ENCODE peak calls at places on chromosomes 16 and 17, in eight cellular contexts. One of them, this sample, is unnamed.

GRCh38 chr17:733743-734142 is 1.3 kb downstream of the TLCD3A start:
- DNase-seq in pancreas: no peak
- DNase-seq in Caco-2: no peak
- DNase-seq in IMR-90: no peak
- DNase-seq in A549: no peak
- DNase-seq in RWPE1: no peak
- DNase-seq in activated naive CD8-positive, alpha-beta T cell treated with anti-CD3 and anti-CD28 coated beads, Interleukin-2, amount 50 U/mL, for 16 hours: no peak
- DNase-seq in breast epithelium: no peak
- DNase-seq in this sample: no peak

GRCh38 chr17:63476857-63477470 is at the start of gene ACE:
- DNase-seq in pancreas: no peak
- DNase-seq in Caco-2: peak; percentile 71
- DNase-seq in IMR-90: peak; percentile 15
- DNase-seq in A549: peak; percentile 58
- DNase-seq in RWPE1: no peak
- DNase-seq in activated naive CD8-positive, alpha-beta T cell treated with anti-CD3 and anti-CD28 coated beads, Interleukin-2, amount 50 U/mL, for 16 hours: no peak
- DNase-seq in breast epithelium: no peak
- DNase-seq in this sample: peak; percentile 20

GRCh38 chr16:12651765-12652531 is 151.7 kb downstream of the CPPED1 start:
- DNase-seq in pancreas: no peak
- DNase-seq in Caco-2: no peak
- DNase-seq in IMR-90: no peak
- DNase-seq in A549: no peak
- DNase-seq in RWPE1: no peak
- DNase-seq in activated naive CD8-positive, alpha-beta T cell treated with anti-CD3 and anti-CD28 coated beads, Interleukin-2, amount 50 U/mL, for 16 hours: no peak
- DNase-seq in breast epithelium: no peak
- DNase-seq in this sample: no peak

GRCh38 chr17:61002316-61002736 is 324.7 kb downstream of the BCAS3 start:
- DNase-seq in pancreas: no peak
- DNase-seq in Caco-2: peak; percentile 22
- DNase-seq in IMR-90: peak; percentile 79
- DNase-seq in A549: peak; percentile 7
- DNase-seq in RWPE1: peak; percentile 12
- DNase-seq in activated naive CD8-positive, alpha-beta T cell treated with anti-CD3 and anti-CD28 coated beads, Interleukin-2, amount 50 U/mL, for 16 hours: no peak
- DNase-seq in breast epithelium: no peak
- DNase-seq in this sample: no peak

GRCh38 chr16:69166221-69166833 is 20.6 kb upstream of the SNTB2 start:
- DNase-seq in pancreas: no peak
- DNase-seq in Caco-2: no peak
- DNase-seq in IMR-90: peak; percentile 82
- DNase-seq in A549: no peak
- DNase-seq in RWPE1: no peak
- DNase-seq in activated naive CD8-positive, alpha-beta T cell treated with anti-CD3 and anti-CD28 coated beads, Interleukin-2, amount 50 U/mL, for 16 hours: peak; percentile 56
- DNase-seq in breast epithelium: no peak
- DNase-seq in this sample: no peak

GRCh38 chr17:32498362-32498761 is 11.6 kb downstream of the CDK5R1 start:
- DNase-seq in pancreas: no peak
- DNase-seq in Caco-2: no peak
- DNase-seq in IMR-90: no peak
- DNase-seq in A549: no peak
- DNase-seq in RWPE1: no peak
- DNase-seq in activated naive CD8-positive, alpha-beta T cell treated with anti-CD3 and anti-CD28 coated beads, Interleukin-2, amount 50 U/mL, for 16 hours: no peak
- DNase-seq in breast epithelium: no peak
- DNase-seq in this sample: no peak

GRCh38 chr16:67857547-67858233 is 10.2 kb upstream of the CENPT start:
- DNase-seq in pancreas: peak; percentile 76
- DNase-seq in Caco-2: peak; percentile 91
- DNase-seq in IMR-90: peak; percentile 92
- DNase-seq in A549: peak; percentile 96
- DNase-seq in RWPE1: peak; percentile 97
- DNase-seq in activated naive CD8-positive, alpha-beta T cell treated with anti-CD3 and anti-CD28 coated beads, Interleukin-2, amount 50 U/mL, for 16 hours: no peak
- DNase-seq in breast epithelium: peak; percentile 84
- DNase-seq in this sample: no peak

GRCh38 chr17:29778936-29779811 is 150.9 kb downstream of the SSH2 start:
- DNase-seq in pancreas: peak; percentile 52
- DNase-seq in Caco-2: peak; percentile 84
- DNase-seq in IMR-90: peak; percentile 46
- DNase-seq in A549: peak; percentile 84
- DNase-seq in RWPE1: peak; percentile 66
- DNase-seq in activated naive CD8-positive, alpha-beta T cell treated with anti-CD3 and anti-CD28 coated beads, Interleukin-2, amount 50 U/mL, for 16 hours: peak; percentile 71
- DNase-seq in breast epithelium: peak; percentile 70
- DNase-seq in this sample: peak; percentile 68

GRCh38 chr17:38740806-38741205 is 7.3 kb downstream of the PCGF2 start:
- DNase-seq in pancreas: no peak
- DNase-seq in Caco-2: no peak
- DNase-seq in IMR-90: no peak
- DNase-seq in A549: no peak
- DNase-seq in RWPE1: no peak
- DNase-seq in activated naive CD8-positive, alpha-beta T cell treated with anti-CD3 and anti-CD28 coated beads, Interleukin-2, amount 50 U/mL, for 16 hours: no peak
- DNase-seq in breast epithelium: no peak
- DNase-seq in this sample: no peak

GRCh38 chr16:27432600-27432957 is 30.6 kb downstream of the IL21R start:
- DNase-seq in pancreas: no peak
- DNase-seq in Caco-2: no peak
- DNase-seq in IMR-90: peak; percentile 82
- DNase-seq in A549: no peak
- DNase-seq in RWPE1: peak; percentile 55
- DNase-seq in activated naive CD8-positive, alpha-beta T cell treated with anti-CD3 and anti-CD28 coated beads, Interleukin-2, amount 50 U/mL, for 16 hours: no peak
- DNase-seq in breast epithelium: no peak
- DNase-seq in this sample: no peak

GRCh38 chr17:32007463-32008298 is 498 bp downstream of the LRRC37B start:
- DNase-seq in pancreas: peak; percentile 39
- DNase-seq in Caco-2: peak; percentile 30
- DNase-seq in IMR-90: peak; percentile 19
- DNase-seq in A549: peak; percentile 45
- DNase-seq in RWPE1: peak; percentile 37
- DNase-seq in activated naive CD8-positive, alpha-beta T cell treated with anti-CD3 and anti-CD28 coated beads, Interleukin-2, amount 50 U/mL, for 16 hours: no peak
- DNase-seq in breast epithelium: no peak
- DNase-seq in this sample: peak; percentile 18

GRCh38 chr16:65066646-65067045 is 55.2 kb downstream of the CDH11 start:
- DNase-seq in pancreas: no peak
- DNase-seq in Caco-2: no peak
- DNase-seq in IMR-90: peak; percentile 58
- DNase-seq in A549: no peak
- DNase-seq in RWPE1: no peak
- DNase-seq in activated naive CD8-positive, alpha-beta T cell treated with anti-CD3 and anti-CD28 coated beads, Interleukin-2, amount 50 U/mL, for 16 hours: no peak
- DNase-seq in breast epithelium: no peak
- DNase-seq in this sample: no peak